ENCODE peak calls at places on chromosome 4, in nine cellular contexts. One of them, this sample, is unnamed.

GRCh38 chr4:97774347-97774989 is 368.8 kb downstream of the STPG2 start:
- DNase-seq in GM04503: no peak
- DNase-seq in CD14-positive monocyte: no peak
- DNase-seq in pancreas: no peak
- DNase-seq in B cell: no peak
- DNase-seq in hepatic stellate cell: no peak
- DNase-seq in NCI-H1694 treated with DMSO at 0.1 percent for 48 hours: no peak
- DNase-seq in stromal cell of bone marrow: no peak
- DNase-seq in fibroblast of the aortic adventitia: no peak
- DNase-seq in this sample: no peak

GRCh38 chr4:111499291-111499690 is 646.0 kb upstream of the FAM241A start:
- DNase-seq in fibroblast of the aortic adventitia: no peak
- DNase-seq in CD14-positive monocyte: no peak
- DNase-seq in NCI-H1694 treated with DMSO at 0.1 percent for 48 hours: no peak
- DNase-seq in B cell: no peak
- DNase-seq in pancreas: no peak
- DNase-seq in hepatic stellate cell: no peak
- DNase-seq in GM04503: no peak
- DNase-seq in stromal cell of bone marrow: no peak
- DNase-seq in this sample: no peak

GRCh38 chr4:2172161-2172560 is 69.8 kb downstream of the HAUS3 start:
- DNase-seq in stromal cell of bone marrow: no peak
- DNase-seq in GM04503: no peak
- DNase-seq in hepatic stellate cell: no peak
- DNase-seq in pancreas: no peak
- DNase-seq in CD14-positive monocyte: no peak
- DNase-seq in fibroblast of the aortic adventitia: no peak
- DNase-seq in NCI-H1694 treated with DMSO at 0.1 percent for 48 hours: no peak
- DNase-seq in B cell: no peak
- DNase-seq in this sample: no peak

GRCh38 chr4:146288188-146288587 is 73.8 kb downstream of the REELD1 start:
- DNase-seq in NCI-H1694 treated with DMSO at 0.1 percent for 48 hours: no peak
- DNase-seq in hepatic stellate cell: no peak
- DNase-seq in stromal cell of bone marrow: no peak
- DNase-seq in B cell: no peak
- DNase-seq in pancreas: no peak
- DNase-seq in fibroblast of the aortic adventitia: no peak
- DNase-seq in CD14-positive monocyte: no peak
- DNase-seq in GM04503: no peak
- DNase-seq in this sample: no peak

GRCh38 chr4:41465135-41465761 is 72.7 kb upstream of the LIMCH1 start:
- DNase-seq in CD14-positive monocyte: no peak
- DNase-seq in B cell: no peak
- DNase-seq in NCI-H1694 treated with DMSO at 0.1 percent for 48 hours: no peak
- DNase-seq in stromal cell of bone marrow: no peak
- DNase-seq in GM04503: no peak
- DNase-seq in fibroblast of the aortic adventitia: no peak
- DNase-seq in pancreas: no peak
- DNase-seq in hepatic stellate cell: no peak
- DNase-seq in this sample: no peak

GRCh38 chr4:141192564-141192963 is 28.1 kb upstream of the ZNF330 start:
- DNase-seq in hepatic stellate cell: no peak
- DNase-seq in pancreas: no peak
- DNase-seq in B cell: no peak
- DNase-seq in GM04503: no peak
- DNase-seq in CD14-positive monocyte: no peak
- DNase-seq in stromal cell of bone marrow: no peak
- DNase-seq in fibroblast of the aortic adventitia: no peak
- DNase-seq in NCI-H1694 treated with DMSO at 0.1 percent for 48 hours: no peak
- DNase-seq in this sample: no peak

GRCh38 chr4:7347981-7348380 is 86.7 kb downstream of the PSAPL1 start:
- DNase-seq in hepatic stellate cell: no peak
- DNase-seq in B cell: no peak
- DNase-seq in CD14-positive monocyte: no peak
- DNase-seq in pancreas: no peak
- DNase-seq in stromal cell of bone marrow: no peak
- DNase-seq in NCI-H1694 treated with DMSO at 0.1 percent for 48 hours: no peak
- DNase-seq in fibroblast of the aortic adventitia: no peak
- DNase-seq in GM04503: peak; percentile 40
- DNase-seq in this sample: no peak

GRCh38 chr4:67333663-67334062 is 211.6 kb downstream of the CENPC start:
- DNase-seq in GM04503: no peak
- DNase-seq in B cell: no peak
- DNase-seq in CD14-positive monocyte: no peak
- DNase-seq in pancreas: no peak
- DNase-seq in hepatic stellate cell: no peak
- DNase-seq in NCI-H1694 treated with DMSO at 0.1 percent for 48 hours: no peak
- DNase-seq in fibroblast of the aortic adventitia: peak; percentile 31
- DNase-seq in stromal cell of bone marrow: no peak
- DNase-seq in this sample: no peak

GRCh38 chr4:7655549-7656243 is 221.0 kb upstream of the PSAPL1 start:
- DNase-seq in pancreas: no peak
- DNase-seq in NCI-H1694 treated with DMSO at 0.1 percent for 48 hours: no peak
- DNase-seq in hepatic stellate cell: no peak
- DNase-seq in GM04503: no peak
- DNase-seq in fibroblast of the aortic adventitia: no peak
- DNase-seq in CD14-positive monocyte: no peak
- DNase-seq in stromal cell of bone marrow: no peak
- DNase-seq in B cell: no peak
- DNase-seq in this sample: no peak

GRCh38 chr4:8267077-8267476 is 2.5 kb upstream of the HTRA3 start:
- DNase-seq in pancreas: peak; percentile 64
- DNase-seq in fibroblast of the aortic adventitia: peak; percentile 82
- DNase-seq in stromal cell of bone marrow: no peak
- DNase-seq in CD14-positive monocyte: no peak
- DNase-seq in NCI-H1694 treated with DMSO at 0.1 percent for 48 hours: peak; percentile 32
- DNase-seq in hepatic stellate cell: peak; percentile 77
- DNase-seq in GM04503: no peak
- DNase-seq in B cell: peak; percentile 51
- DNase-seq in this sample: no peak

GRCh38 chr4:84870398-84871163 is 95.9 kb downstream of the WDFY3 start:
- DNase-seq in NCI-H1694 treated with DMSO at 0.1 percent for 48 hours: no peak
- DNase-seq in fibroblast of the aortic adventitia: peak; percentile 82
- DNase-seq in GM04503: no peak
- DNase-seq in B cell: no peak
- DNase-seq in pancreas: no peak
- DNase-seq in hepatic stellate cell: peak; percentile 51
- DNase-seq in stromal cell of bone marrow: no peak
- DNase-seq in CD14-positive monocyte: no peak
- DNase-seq in this sample: no peak

GRCh38 chr4:23934915-23935314 is 45.1 kb upstream of the PPARGC1A start:
- DNase-seq in hepatic stellate cell: peak; percentile 49
- DNase-seq in GM04503: peak; percentile 82
- DNase-seq in B cell: no peak
- DNase-seq in NCI-H1694 treated with DMSO at 0.1 percent for 48 hours: no peak
- DNase-seq in fibroblast of the aortic adventitia: peak; percentile 70
- DNase-seq in CD14-positive monocyte: no peak
- DNase-seq in pancreas: peak; percentile 37
- DNase-seq in stromal cell of bone marrow: peak; percentile 84
- DNase-seq in this sample: no peak

GRCh38 chr4:154491731-154492249 is at the start of gene DCHS2:
- DNase-seq in fibroblast of the aortic adventitia: no peak
- DNase-seq in hepatic stellate cell: no peak
- DNase-seq in NCI-H1694 treated with DMSO at 0.1 percent for 48 hours: no peak
- DNase-seq in GM04503: no peak
- DNase-seq in pancreas: no peak
- DNase-seq in CD14-positive monocyte: no peak
- DNase-seq in stromal cell of bone marrow: no peak
- DNase-seq in B cell: peak; percentile 51
- DNase-seq in this sample: no peak

GRCh38 chr4:171433674-171434073 is 379.5 kb upstream of the GALNTL6 start:
- DNase-seq in GM04503: no peak
- DNase-seq in pancreas: no peak
- DNase-seq in stromal cell of bone marrow: no peak
- DNase-seq in hepatic stellate cell: no peak
- DNase-seq in NCI-H1694 treated with DMSO at 0.1 percent for 48 hours: no peak
- DNase-seq in fibroblast of the aortic adventitia: no peak
- DNase-seq in B cell: no peak
- DNase-seq in CD14-positive monocyte: no peak
- DNase-seq in this sample: no peak

GRCh38 chr4:14878681-14879080 is 123.6 kb upstream of the CPEB2 start:
- DNase-seq in hepatic stellate cell: no peak
- DNase-seq in NCI-H1694 treated with DMSO at 0.1 percent for 48 hours: no peak
- DNase-seq in CD14-positive monocyte: no peak
- DNase-seq in GM04503: no peak
- DNase-seq in fibroblast of the aortic adventitia: no peak
- DNase-seq in B cell: no peak
- DNase-seq in pancreas: no peak
- DNase-seq in stromal cell of bone marrow: no peak
- DNase-seq in this sample: no peak

This sample was measured in stimulated activated CD8-positive, alpha-beta memory T cell treated with anti-CD3 and anti-CD28 coated beads, Interleukin-4, amount 100 ng/mL, for 4 hours.